ENCODE peak calls at places on chromosome 19, in six cellular contexts. One of them, this sample, is unnamed.

GRCh38 chr19:15251749-15252397 is 19.6 kb upstream of the EPHX3 start:
- DNase-seq in H1: peak; percentile 84
- DNase-seq in HepG2: peak; percentile 40
- DNase-seq in HCT116: no peak
- DNase-seq in GM12878: no peak
- DNase-seq in K562: peak; percentile 66
- DNase-seq in this sample: no peak

GRCh38 chr19:28428644-28429348 is 784.2 kb downstream of the UQCRFS1 start:
- DNase-seq in H1: peak; percentile 32
- DNase-seq in HepG2: no peak
- DNase-seq in HCT116: no peak
- DNase-seq in GM12878: no peak
- DNase-seq in K562: no peak
- DNase-seq in this sample: no peak

GRCh38 chr19:44729516-44730033 is 18.9 kb upstream of the BCL3 start:
- DNase-seq in H1: no peak
- DNase-seq in HepG2: no peak
- DNase-seq in HCT116: no peak
- DNase-seq in GM12878: no peak
- DNase-seq in K562: no peak
- DNase-seq in this sample: no peak

GRCh38 chr19:36245210-36246005 is 30.5 kb downstream of the ZNF146 start:
- DNase-seq in H1: peak; percentile 88
- DNase-seq in HepG2: no peak
- DNase-seq in HCT116: no peak
- DNase-seq in GM12878: no peak
- DNase-seq in K562: no peak
- DNase-seq in this sample: no peak

GRCh38 chr19:51047031-51047335 is 12.2 kb upstream of the KLK12 start:
- DNase-seq in H1: no peak
- DNase-seq in HepG2: no peak
- DNase-seq in HCT116: no peak
- DNase-seq in GM12878: no peak
- DNase-seq in K562: no peak
- DNase-seq in this sample: no peak

GRCh38 chr19:43148233-43148632 is 38.1 kb downstream of the PSG5 start:
- DNase-seq in H1: no peak
- DNase-seq in HepG2: no peak
- DNase-seq in HCT116: no peak
- DNase-seq in GM12878: no peak
- DNase-seq in K562: no peak
- DNase-seq in this sample: no peak

GRCh38 chr19:19463348-19464117 is 51.8 kb downstream of the TSSK6 start:
- DNase-seq in H1: no peak
- DNase-seq in HepG2: no peak
- DNase-seq in HCT116: no peak
- DNase-seq in GM12878: no peak
- DNase-seq in K562: no peak
- DNase-seq in this sample: no peak

GRCh38 chr19:15253513-15253912 is 21.3 kb upstream of the EPHX3 start:
- DNase-seq in H1: no peak
- DNase-seq in HepG2: no peak
- DNase-seq in HCT116: no peak
- DNase-seq in GM12878: no peak
- DNase-seq in K562: no peak
- DNase-seq in this sample: no peak

GRCh38 chr19:38209671-38210457 is 14.2 kb downstream of the DPF1 start:
- DNase-seq in H1: peak; percentile 77
- DNase-seq in HepG2: no peak
- DNase-seq in HCT116: no peak
- DNase-seq in GM12878: no peak
- DNase-seq in K562: no peak
- DNase-seq in this sample: no peak

GRCh38 chr19:19485161-19485997 is 30.0 kb downstream of the TSSK6 start:
- DNase-seq in H1: no peak
- DNase-seq in HepG2: no peak
- DNase-seq in HCT116: no peak
- DNase-seq in GM12878: no peak
- DNase-seq in K562: no peak
- DNase-seq in this sample: no peak

GRCh38 chr19:16398530-16399241 is 73.1 kb downstream of the EPS15L1 start:
- DNase-seq in H1: no peak
- DNase-seq in HepG2: no peak
- DNase-seq in HCT116: no peak
- DNase-seq in GM12878: no peak
- DNase-seq in K562: no peak
- DNase-seq in this sample: no peak

GRCh38 chr19:17097593-17098126 is 22.1 kb downstream of the MYO9B start:
- DNase-seq in H1: no peak
- DNase-seq in HepG2: peak; percentile 86
- DNase-seq in HCT116: no peak
- DNase-seq in GM12878: no peak
- DNase-seq in K562: peak; percentile 59
- DNase-seq in this sample: no peak

DNA sequence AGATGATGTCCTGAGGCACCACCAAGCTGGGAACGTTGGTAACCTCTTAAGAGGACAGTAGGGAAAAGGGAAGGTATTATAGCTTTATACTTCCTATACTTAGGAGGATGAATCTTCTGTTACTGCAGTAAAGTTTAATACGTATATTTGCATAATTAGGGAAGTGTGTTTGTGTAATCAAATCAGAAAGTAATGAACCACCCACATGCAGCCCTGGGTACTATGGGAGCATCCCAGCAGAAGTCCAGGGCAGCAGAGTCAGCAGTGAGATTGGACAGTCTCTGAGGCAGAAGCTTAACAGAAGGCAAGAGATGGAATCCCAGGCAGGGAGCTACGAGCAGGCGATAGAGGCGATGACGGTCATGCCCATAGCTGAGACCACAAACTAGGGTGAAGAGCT is 12.5 kb downstream of the SAFB start:
- DNase-seq in H1: no peak
- DNase-seq in HepG2: no peak
- DNase-seq in HCT116: no peak
- DNase-seq in GM12878: no peak
- DNase-seq in K562: no peak
- DNase-seq in this sample: no peak
- TF ChIP-seq JUND in H1: no peak
- TF ChIP-seq JUND in HepG2: no peak
- TF ChIP-seq JUND in HCT116: no peak
- TF ChIP-seq JUND in GM12878: no peak
- TF ChIP-seq JUND in K562: no peak
- TF ChIP-seq JUND in this sample: no peak

DNA sequence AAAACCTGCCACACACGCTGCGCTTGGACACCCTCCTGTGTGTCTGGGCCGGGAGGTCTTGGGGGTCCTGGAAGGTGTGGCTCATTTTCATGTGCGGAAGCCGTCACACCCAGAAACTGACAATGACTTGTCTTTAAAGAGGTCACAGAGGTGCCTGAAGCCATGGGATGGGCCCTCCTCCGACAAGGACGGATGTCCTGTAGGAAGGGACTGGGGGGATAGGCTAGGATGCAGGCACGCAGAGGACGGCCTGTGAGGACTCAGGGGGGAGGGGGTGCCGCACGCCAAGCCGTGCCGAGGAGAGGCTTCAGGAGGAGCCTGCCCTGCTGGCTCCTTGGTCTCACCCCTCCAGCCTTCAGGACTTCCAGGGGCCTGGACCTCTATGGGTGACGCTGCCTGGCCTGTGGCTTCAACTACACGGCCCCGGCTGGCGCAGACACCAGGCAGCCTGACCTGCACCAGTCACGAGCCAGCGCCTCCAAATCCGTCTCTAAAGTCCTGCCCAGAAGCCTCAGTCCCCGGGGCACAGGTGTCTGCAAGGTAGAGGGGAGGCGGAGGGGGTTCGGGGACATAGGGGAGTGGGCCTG is 12.7 kb downstream of the IZUMO4 start:
- DNase-seq in H1: no peak
- DNase-seq in HepG2: no peak
- DNase-seq in HCT116: no peak
- DNase-seq in GM12878: no peak
- DNase-seq in K562: no peak
- DNase-seq in this sample: no peak
- TF ChIP-seq JUND in H1: no peak
- TF ChIP-seq JUND in HepG2: no peak
- TF ChIP-seq JUND in HCT116: no peak
- TF ChIP-seq JUND in GM12878: no peak
- TF ChIP-seq JUND in K562: no peak
- TF ChIP-seq JUND in this sample: no peak

DNA sequence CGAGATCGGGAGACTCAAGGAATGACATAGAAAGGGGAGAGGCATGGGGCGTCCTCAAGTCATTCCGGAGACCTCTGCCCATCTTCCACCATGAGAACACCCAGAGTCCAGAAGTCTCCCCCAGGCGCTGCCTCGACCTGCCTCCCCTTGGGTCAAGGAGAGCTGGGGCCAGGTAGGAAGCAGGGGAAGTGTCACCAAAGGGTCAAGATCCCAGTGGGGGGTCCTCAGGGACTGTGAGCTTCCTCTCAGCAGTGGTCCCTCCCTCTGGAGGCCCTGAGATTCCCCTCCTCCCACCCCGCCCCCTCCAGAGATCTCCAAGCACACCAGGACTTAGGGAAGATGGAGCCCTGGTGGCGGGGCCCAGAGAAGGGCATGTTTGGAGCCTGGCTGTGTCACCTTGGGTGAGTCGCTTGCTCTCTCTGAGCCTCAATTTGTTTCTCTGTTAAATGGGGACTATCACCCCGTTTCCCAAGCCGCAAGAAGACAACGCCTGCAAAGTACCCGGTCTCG is 919 bp downstream of the DACT3 start:
- DNase-seq in H1: peak; percentile 72
- DNase-seq in HepG2: no peak
- DNase-seq in HCT116: no peak
- DNase-seq in GM12878: no peak
- DNase-seq in K562: peak; percentile 61
- DNase-seq in this sample: no peak
- TF ChIP-seq JUND in H1: no peak
- TF ChIP-seq JUND in HepG2: no peak
- TF ChIP-seq JUND in HCT116: no peak
- TF ChIP-seq JUND in GM12878: no peak
- TF ChIP-seq JUND in K562: no peak
- TF ChIP-seq JUND in this sample: no peak

GRCh38 chr19:45769821-45770191 is 754 bp upstream of the SIX5 start:
- DNase-seq in H1: peak; percentile 77
- DNase-seq in HepG2: no peak
- DNase-seq in HCT116: no peak
- DNase-seq in GM12878: no peak
- DNase-seq in K562: no peak
- DNase-seq in this sample: peak; percentile 54
- TF ChIP-seq JUND in H1: no peak
- TF ChIP-seq JUND in HepG2: no peak
- TF ChIP-seq JUND in HCT116: peak; percentile 12
- TF ChIP-seq JUND in GM12878: no peak
- TF ChIP-seq JUND in K562: no peak
- TF ChIP-seq JUND in this sample: no peak

GRCh38 chr19:5237190-5237780 is 103.3 kb downstream of the PTPRS start:
- DNase-seq in H1: no peak
- DNase-seq in HepG2: no peak
- DNase-seq in HCT116: no peak
- DNase-seq in GM12878: no peak
- DNase-seq in K562: no peak
- DNase-seq in this sample: no peak

GRCh38 chr19:5235458-5236219 is 105.0 kb downstream of the PTPRS start:
- DNase-seq in H1: no peak
- DNase-seq in HepG2: no peak
- DNase-seq in HCT116: no peak
- DNase-seq in GM12878: no peak
- DNase-seq in K562: no peak
- DNase-seq in this sample: no peak

GRCh38 chr19:5231857-5232503 is 108.6 kb downstream of the PTPRS start:
- DNase-seq in H1: no peak
- DNase-seq in HepG2: no peak
- DNase-seq in HCT116: no peak
- DNase-seq in GM12878: no peak
- DNase-seq in K562: no peak
- DNase-seq in this sample: no peak

GRCh38 chr19:5232798-5233505 is 107.7 kb downstream of the PTPRS start:
- DNase-seq in H1: no peak
- DNase-seq in HepG2: no peak
- DNase-seq in HCT116: no peak
- DNase-seq in GM12878: no peak
- DNase-seq in K562: no peak
- DNase-seq in this sample: no peak

GRCh38 chr19:5234412-5234811 is 106.2 kb downstream of the PTPRS start:
- DNase-seq in H1: no peak
- DNase-seq in HepG2: no peak
- DNase-seq in HCT116: no peak
- DNase-seq in GM12878: no peak
- DNase-seq in K562: no peak
- DNase-seq in this sample: no peak
- TF ChIP-seq JUND in H1: no peak
- TF ChIP-seq JUND in HepG2: no peak
- TF ChIP-seq JUND in HCT116: no peak
- TF ChIP-seq JUND in GM12878: no peak
- TF ChIP-seq JUND in K562: no peak
- TF ChIP-seq JUND in this sample: no peak

GRCh38 chr19:1076951-1077350 is 10.0 kb downstream of the ARHGAP45 start:
- DNase-seq in H1: no peak
- DNase-seq in HepG2: no peak
- DNase-seq in HCT116: no peak
- DNase-seq in GM12878: peak; percentile 85
- DNase-seq in K562: no peak
- DNase-seq in this sample: no peak
- TF ChIP-seq JUND in H1: no peak
- TF ChIP-seq JUND in HepG2: no peak
- TF ChIP-seq JUND in HCT116: no peak
- TF ChIP-seq JUND in GM12878: no peak
- TF ChIP-seq JUND in K562: no peak
- TF ChIP-seq JUND in this sample: no peak

DNA sequence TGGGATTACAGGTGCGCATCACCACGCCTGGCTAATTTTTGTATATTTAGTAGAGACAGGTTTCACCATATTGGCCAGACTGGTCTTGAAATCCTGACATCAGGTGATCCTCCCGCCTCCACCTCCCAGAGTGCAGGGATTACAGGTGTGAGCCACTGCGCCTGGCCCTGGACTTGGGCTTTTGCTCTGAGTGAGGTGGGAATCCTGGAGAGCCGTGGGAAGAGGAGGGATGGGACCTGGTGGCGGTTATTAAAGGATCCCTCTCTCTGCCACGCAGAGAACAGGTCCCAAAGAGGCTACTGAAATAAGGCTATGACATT is 1.7 kb upstream of the TLE5 start:
- DNase-seq in H1: no peak
- DNase-seq in HepG2: no peak
- DNase-seq in HCT116: no peak
- DNase-seq in GM12878: no peak
- DNase-seq in K562: no peak
- DNase-seq in this sample: no peak
- TF ChIP-seq JUND in H1: no peak
- TF ChIP-seq JUND in HepG2: no peak
- TF ChIP-seq JUND in HCT116: no peak
- TF ChIP-seq JUND in GM12878: no peak
- TF ChIP-seq JUND in K562: no peak
- TF ChIP-seq JUND in this sample: no peak

DNA sequence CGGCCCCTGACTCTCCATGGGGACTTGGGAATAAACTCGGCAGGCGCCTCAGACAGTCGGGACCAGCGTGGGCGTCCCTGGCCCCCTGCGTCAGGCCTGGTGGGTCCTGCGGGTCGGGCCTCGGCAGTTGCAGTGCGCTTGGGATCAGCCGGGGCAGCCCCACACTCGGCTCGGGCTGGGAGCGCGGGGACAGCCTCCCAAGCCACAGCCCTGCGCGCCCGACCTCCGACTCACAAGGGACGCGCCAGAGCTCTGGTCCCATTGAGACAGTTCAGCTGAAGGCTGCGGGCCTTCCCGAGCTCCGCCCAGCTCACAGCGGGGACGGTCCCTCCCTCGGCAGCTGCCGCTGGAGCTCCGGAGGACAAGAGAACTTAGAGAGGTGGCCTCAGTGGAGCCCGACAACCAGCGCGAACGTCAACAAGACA is 45.7 kb upstream of the ZNF730 start:
- DNase-seq in H1: no peak
- DNase-seq in HepG2: no peak
- DNase-seq in HCT116: no peak
- DNase-seq in GM12878: no peak
- DNase-seq in K562: no peak
- DNase-seq in this sample: no peak
- TF ChIP-seq JUND in H1: no peak
- TF ChIP-seq JUND in HepG2: no peak
- TF ChIP-seq JUND in HCT116: no peak
- TF ChIP-seq JUND in GM12878: no peak
- TF ChIP-seq JUND in K562: no peak
- TF ChIP-seq JUND in this sample: no peak

This sample was measured in T47D.